ENCODE peak calls at places on chromosomes 2 and 18, in four cellular contexts. X, E, N and M are unnamed samples.

GRCh38 chr18:35703043-35703688 is 121.6 kb downstream of the GALNT1 start:
- DNase-seq in X (no peak), E (peak), N (no peak), M (peak)

GRCh38 chr2:105369777-105370690 is 28.8 kb downstream of the FHL2 start:
- DNase-seq in X (peak), E (peak), N (peak), M (peak)

GRCh38 chr2:15287447-15288184 is 273.5 kb downstream of the NBAS start:
- DNase-seq in X (no peak), E (no peak), N (no peak), M (no peak)

GRCh38 chr2:204695506-204695905 is 150.2 kb downstream of the PARD3B start:
- DNase-seq in X (no peak), E (peak), N (no peak), M (no peak)

GRCh38 chr2:150528861-150529801 is 41.7 kb upstream of the RND3 start:
- DNase-seq in X (no peak), E (peak), N (peak), M (no peak)

GRCh38 chr2:41605914-41606313 is 441.9 kb upstream of the PKDCC start:
- DNase-seq in X (peak), E (no peak), N (no peak), M (no peak)

GRCh38 chr18:48800479-48800876 is 150.3 kb downstream of the SMAD7 start:
- DNase-seq in X (no peak), E (no peak), N (no peak), M (no peak)

GRCh38 chr2:235607541-235608199 is 113.8 kb downstream of the AGAP1 start:
- DNase-seq in X (no peak), E (no peak), N (no peak), M (no peak)

GRCh38 chr2:44169155-44169898 is 652 bp downstream of the PPM1B start:
- DNase-seq in X (peak), E (peak), N (peak), M (peak)

GRCh38 chr2:37627715-37628114 is 43.7 kb downstream of the CDC42EP3 start:
- DNase-seq in X (no peak), E (peak), N (no peak), M (no peak)

GRCh38 chr2:219059375-219059724 is 1.4 kb downstream of the IHH start:
- DNase-seq in X (no peak), E (no peak), N (no peak), M (no peak)

GRCh38 chr2:230443540-230443939 is 27.5 kb downstream of the SP100 start:
- DNase-seq in X (no peak), E (peak), N (no peak), M (peak)

GRCh38 chr2:95530734-95531133 is 46.2 kb upstream of the TRIM43B start:
- DNase-seq in X (no peak), E (peak), N (peak), M (peak)

GRCh38 chr18:72342933-72343332 is 201.2 kb downstream of the CBLN2 start:
- DNase-seq in X (no peak), E (no peak), N (no peak), M (no peak)

GRCh38 chr18:79510731-79511141 is 115.0 kb downstream of the NFATC1 start:
- DNase-seq in X (no peak), E (no peak), N (no peak), M (no peak)

GRCh38 chr2:61117534-61117933 is 44.5 kb upstream of the C2orf74 start:
- DNase-seq in X (no peak), E (peak), N (peak), M (no peak)

GRCh38 chr2:232008907-232009638 is 47.6 kb downstream of the DIS3L2 start:
- DNase-seq in X (no peak), E (no peak), N (no peak), M (peak)

GRCh38 chr2:23445450-23445868 is 60.5 kb downstream of the KLHL29 start:
- DNase-seq in X (no peak), E (peak), N (no peak), M (peak)

GRCh38 chr2:112724611-112725525 is 4.0 kb downstream of the NT5DC4 start:
- DNase-seq in X (peak), E (no peak), N (no peak), M (no peak)

GRCh38 chr18:61653823-61654551 is 238.8 kb downstream of the RNF152 start:
- DNase-seq in X (no peak), E (no peak), N (no peak), M (peak)

GRCh38 chr2:133812826-133813617 is 244.8 kb upstream of the NCKAP5 start:
- DNase-seq in X (no peak), E (peak), N (no peak), M (peak)

GRCh38 chr2:50318147-50318546 is 713.8 kb downstream of the NRXN1 start:
- DNase-seq in X (no peak), E (no peak), N (no peak), M (no peak)

GRCh38 chr2:26052731-26053130 is 18.8 kb downstream of the RAB10 start:
- DNase-seq in X (no peak), E (no peak), N (no peak), M (no peak)

GRCh38 chr2:161424179-161424763 is 8.2 kb downstream of the TBR1 start:
- DNase-seq in X (no peak), E (no peak), N (no peak), M (no peak)

GRCh38 chr2:201344663-201345366 is 12.3 kb downstream of the FLACC1 start:
- DNase-seq in X (peak), E (no peak), N (peak), M (no peak)

GRCh38 chr2:111986116-111986900 is 68.8 kb upstream of the TMEM87B start:
- DNase-seq in X (no peak), E (peak), N (no peak), M (no peak)

GRCh38 chr2:145987797-145988196 is 1467.9 kb upstream of the ZEB2 start:
- DNase-seq in X (no peak), E (no peak), N (no peak), M (no peak)

GRCh38 chr2:174153757-174154680 is 94.3 kb downstream of the OLA1 start:
- DNase-seq in X (no peak), E (peak), N (no peak), M (peak)

GRCh38 chr2:32417659-32418058 is 60.8 kb downstream of the BIRC6 start:
- DNase-seq in X (no peak), E (no peak), N (no peak), M (no peak)

GRCh38 chr2:8535821-8536685 is 145.8 kb upstream of the ID2 start:
- DNase-seq in X (peak), E (no peak), N (no peak), M (no peak)

GRCh38 chr2:112923237-112923966 is 12.4 kb downstream of the IL37 start:
- DNase-seq in X (peak), E (no peak), N (no peak), M (no peak)

GRCh38 chr2:209472386-209472832 is 48.6 kb downstream of the MAP2 start:
- DNase-seq in X (no peak), E (peak), N (no peak), M (peak)

GRCh38 chr2:85243101-85244072 is 84.4 kb downstream of the TGOLN2 start:
- DNase-seq in X (peak), E (no peak), N (no peak), M (peak)

GRCh38 chr2:239523944-239524310 is 123.1 kb upstream of the HDAC4 start:
- DNase-seq in X (no peak), E (no peak), N (no peak), M (no peak)

GRCh38 chr2:74199871-74200305 is 1.5 kb downstream of the MTHFD2 start:
- DNase-seq in X (no peak), E (peak), N (no peak), M (peak)

GRCh38 chr2:16640024-16640423 is 25.6 kb downstream of the CYRIA start:
- DNase-seq in X (no peak), E (no peak), N (no peak), M (no peak)

GRCh38 chr2:16641509-16641908 is 24.1 kb downstream of the CYRIA start:
- DNase-seq in X (no peak), E (no peak), N (no peak), M (no peak)

GRCh38 chr2:16638941-16639340 is 26.7 kb downstream of the CYRIA start:
- DNase-seq in X (no peak), E (no peak), N (no peak), M (no peak)

GRCh38 chr2:16639431-16639830 is 26.2 kb downstream of the CYRIA start:
- DNase-seq in X (no peak), E (no peak), N (no peak), M (no peak)

DNA sequence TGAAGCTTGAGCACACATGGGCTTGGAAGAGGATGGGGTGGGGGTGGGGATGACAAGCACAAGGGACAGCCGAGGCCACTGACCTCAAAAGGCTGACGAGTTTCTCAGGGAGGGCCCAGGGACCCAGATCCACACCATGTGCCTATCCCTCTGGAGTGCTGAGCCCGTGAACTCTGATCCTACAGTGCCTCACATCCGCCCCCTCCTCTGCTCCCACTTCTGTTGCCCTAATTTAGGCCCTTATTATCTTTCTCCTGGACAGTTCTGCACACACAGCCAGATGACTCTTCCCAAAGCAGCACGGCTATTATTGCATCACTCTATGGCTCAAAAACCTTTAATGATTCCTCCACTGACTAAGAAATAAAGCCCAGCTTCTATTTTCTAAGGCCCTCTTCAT is 24.8 kb downstream of the CYRIA start:
- DNase-seq in X (no peak), E (peak), N (no peak), M (no peak)
- TF ChIP-seq FOS in X (no peak), E (no peak), N (no peak), M (no peak)

GRCh38 chr2:59899692-59900091 is 653.8 kb downstream of the BCL11A start:
- DNase-seq in X (no peak), E (no peak), N (no peak), M (no peak)

GRCh38 chr2:59905731-59906130 is 647.7 kb downstream of the BCL11A start:
- DNase-seq in X (no peak), E (no peak), N (no peak), M (no peak)

GRCh38 chr2:59896499-59896898 is 657.0 kb downstream of the BCL11A start:
- DNase-seq in X (no peak), E (no peak), N (no peak), M (no peak)

GRCh38 chr2:59904145-59904544 is 649.3 kb downstream of the BCL11A start:
- DNase-seq in X (no peak), E (no peak), N (no peak), M (no peak)

DNA sequence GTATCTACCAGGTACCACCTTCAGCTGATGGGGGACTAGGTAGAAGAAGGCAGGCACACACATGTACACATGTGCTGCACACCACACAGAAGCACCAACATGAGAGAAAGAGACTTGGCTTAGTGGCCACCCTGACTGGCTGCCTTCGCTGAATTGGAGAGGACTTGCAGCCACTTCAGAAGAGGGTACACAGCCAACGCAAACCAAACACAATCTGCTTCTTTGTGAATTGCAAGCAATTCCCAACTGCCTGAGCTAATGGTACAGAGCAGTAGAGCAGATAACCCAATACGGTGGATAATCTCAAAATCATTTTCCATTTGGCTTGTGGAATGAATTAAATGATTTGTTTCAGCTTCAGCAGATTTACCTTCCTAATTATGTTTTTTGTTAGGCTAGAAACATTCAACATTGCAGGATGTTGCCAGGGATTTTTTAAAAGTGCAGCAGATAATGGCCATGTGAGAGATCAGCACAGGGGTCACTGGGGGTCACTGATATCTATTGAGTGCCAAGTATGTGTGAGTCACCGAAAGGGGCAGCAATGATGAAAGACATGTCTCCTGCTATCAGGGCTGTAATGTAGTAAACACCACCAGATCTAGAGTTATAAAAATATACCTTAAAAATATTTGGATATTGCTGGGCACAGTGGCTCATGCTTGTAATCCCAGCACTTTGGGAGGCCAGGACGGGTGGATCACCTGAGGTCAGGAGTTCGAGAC is 652.6 kb downstream of the BCL11A start:
- DNase-seq in X (no peak), E (no peak), N (no peak), M (no peak)
- TF ChIP-seq FOS in X (no peak), E (no peak), N (no peak), M (no peak)

DNA sequence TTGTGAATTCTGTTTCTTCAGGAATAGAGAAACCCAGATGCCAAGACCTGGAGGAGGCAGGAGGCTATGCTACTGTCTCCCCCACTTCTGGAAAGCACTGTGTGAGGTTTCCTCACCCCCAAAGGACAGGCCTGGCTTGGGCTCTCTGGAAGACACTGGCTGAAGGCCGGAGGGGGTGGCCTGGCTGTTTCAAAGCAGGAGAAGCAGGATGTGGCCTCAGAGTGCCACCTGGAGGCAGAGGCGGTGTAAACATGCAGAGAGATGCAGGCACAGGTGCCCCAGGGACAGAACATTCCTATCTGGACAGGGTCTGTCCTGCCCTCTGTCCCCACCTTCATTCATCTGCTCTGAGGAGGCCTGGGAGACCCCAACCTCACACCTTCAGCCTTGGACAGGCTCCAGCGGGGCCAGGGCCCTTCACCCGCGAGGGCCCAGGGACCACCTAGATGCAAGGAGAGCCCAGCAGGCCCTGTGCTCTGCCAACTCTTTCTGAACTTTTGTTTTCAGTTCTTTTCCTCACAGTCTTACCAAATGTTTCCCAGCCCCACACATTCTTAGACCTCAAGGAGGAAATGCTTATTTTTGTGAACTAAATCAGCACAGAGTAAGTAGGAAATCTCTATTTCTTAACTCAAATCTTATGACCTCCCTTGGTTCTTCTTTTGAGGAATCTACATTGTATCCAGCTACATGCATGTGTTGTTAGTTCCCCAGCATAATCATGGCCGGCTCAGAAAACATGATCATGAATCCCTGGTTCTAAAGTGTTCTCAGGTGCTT is 79.2 kb downstream of the LONRF2 start:
- DNase-seq in X (peak), E (peak), N (no peak), M (peak)
- TF ChIP-seq FOS in X (no peak), E (no peak), N (no peak), M (no peak)

GRCh38 chr18:46563317-46563716 is 93.7 kb downstream of the LOXHD1 start:
- DNase-seq in X (no peak), E (no peak), N (no peak), M (no peak)
- TF ChIP-seq FOS in X (no peak), E (no peak), N (no peak), M (no peak)

DNA sequence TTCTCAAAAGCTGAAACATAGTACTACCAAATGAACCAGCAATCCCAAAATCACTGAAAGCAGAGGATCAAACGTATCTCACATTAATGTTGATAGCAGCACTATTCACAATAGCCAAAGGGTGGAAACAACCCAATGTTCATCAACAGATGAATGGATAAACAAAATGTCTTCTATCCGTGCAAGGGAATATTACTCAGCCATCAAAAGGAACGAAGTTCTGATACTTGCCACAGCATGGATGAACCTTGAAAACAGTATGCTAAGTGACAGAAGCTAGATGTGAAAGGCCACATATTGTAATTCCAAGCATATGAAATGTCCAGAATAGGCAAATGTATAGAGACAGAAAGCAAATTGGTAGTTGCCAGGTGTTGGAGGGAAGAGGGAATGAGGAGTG is 57.0 kb upstream of the CHMP1B start:
- DNase-seq in X (no peak), E (no peak), N (no peak), M (no peak)
- TF ChIP-seq FOS in X (no peak), E (no peak), N (no peak), M (no peak)

DNA sequence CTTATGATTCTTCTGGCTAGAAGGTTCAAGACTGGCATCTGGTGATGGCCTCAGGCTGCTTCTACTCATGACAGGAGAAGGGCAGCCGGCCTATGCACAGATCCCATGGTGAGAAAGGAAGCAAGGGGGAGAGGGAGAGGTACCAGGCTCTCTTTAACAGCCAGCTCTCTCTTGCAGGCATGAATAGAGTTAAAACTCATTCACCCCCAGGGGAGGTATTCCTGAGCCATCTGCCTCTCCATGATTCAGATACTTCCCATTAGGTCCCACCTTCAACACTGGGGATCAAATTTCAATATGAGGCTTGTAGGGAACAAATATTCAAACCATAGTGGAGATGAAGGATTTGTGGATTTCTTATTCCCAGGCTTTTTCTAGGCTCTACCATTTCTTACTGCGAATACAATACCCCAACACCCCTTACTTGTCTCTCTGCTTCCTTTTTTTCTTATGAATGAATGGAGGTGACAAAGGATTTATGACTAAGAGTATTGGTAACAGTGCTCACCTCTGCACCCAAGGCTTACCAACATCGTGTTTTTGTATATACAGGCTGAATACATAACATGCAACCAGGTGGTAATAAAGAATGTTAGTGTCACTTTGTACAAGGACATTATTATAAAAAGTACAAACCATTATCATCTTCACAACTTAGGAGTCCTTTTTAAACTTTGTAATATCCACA is 454.6 kb upstream of the TRIB2 start:
- DNase-seq in X (no peak), E (peak), N (no peak), M (no peak)
- TF ChIP-seq FOS in X (no peak), E (no peak), N (no peak), M (no peak)

GRCh38 chr2:10172033-10172865 is 49.7 kb downstream of the RRM2 start:
- DNase-seq in X (no peak), E (no peak), N (no peak), M (no peak)
- TF ChIP-seq FOS in X (no peak), E (no peak), N (no peak), M (no peak)

GRCh38 chr2:200252661-200253067 is 53.8 kb upstream of the SPATS2L start:
- DNase-seq in X (no peak), E (peak), N (no peak), M (peak)

GRCh38 chr2:200254788-200255187 is 51.7 kb upstream of the SPATS2L start:
- DNase-seq in X (no peak), E (no peak), N (no peak), M (no peak)

GRCh38 chr2:200255549-200255948 is 50.9 kb upstream of the SPATS2L start:
- DNase-seq in X (no peak), E (no peak), N (no peak), M (no peak)

GRCh38 chr2:200257570-200257969 is 48.9 kb upstream of the SPATS2L start:
- DNase-seq in X (no peak), E (no peak), N (no peak), M (no peak)

DNA sequence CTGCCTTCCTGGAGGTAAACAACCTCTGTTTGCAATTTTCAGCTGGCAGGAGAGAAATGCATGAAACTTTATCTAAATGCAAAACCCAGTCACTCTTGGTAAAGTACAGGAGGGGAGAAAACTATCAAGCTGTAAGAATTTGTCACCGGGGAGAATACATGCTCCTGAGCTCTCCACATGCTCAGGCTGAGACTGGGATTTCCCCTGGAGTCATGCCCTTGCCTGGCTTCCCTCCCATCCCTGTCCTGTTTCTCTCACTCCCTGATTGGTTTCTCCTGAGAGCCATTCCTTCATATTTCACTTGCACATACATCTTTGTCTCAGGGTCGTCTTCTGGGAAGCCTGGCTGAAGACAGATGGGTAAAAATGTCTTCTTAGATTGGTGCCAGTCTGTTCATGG is 52.9 kb upstream of the SPATS2L start:
- DNase-seq in X (no peak), E (peak), N (no peak), M (no peak)
- TF ChIP-seq FOS in X (no peak), E (no peak), N (no peak), M (no peak)